ENCODE peak calls at places on chromosomes 4 and X, in eight cellular contexts. One of them, this sample, is unnamed.

GRCh38 chrX:129013574-129013973 is 509.7 kb downstream of the SMARCA1 start:
- DNase-seq in astrocyte: no peak
- DNase-seq in aorta: no peak
- DNase-seq in transverse colon: no peak
- DNase-seq in suprapubic skin: no peak
- DNase-seq in cardiac muscle cell: peak; percentile 18
- DNase-seq in lower lobe of right lung: no peak
- DNase-seq in Peyer's patch: no peak
- DNase-seq in this sample: no peak

GRCh38 chr4:161663844-161664243 is 500.0 kb downstream of the FSTL5 start:
- DNase-seq in suprapubic skin: no peak
- DNase-seq in transverse colon: no peak
- DNase-seq in aorta: peak; percentile 34
- DNase-seq in lower lobe of right lung: no peak
- DNase-seq in cardiac muscle cell: no peak
- DNase-seq in astrocyte: no peak
- DNase-seq in Peyer's patch: no peak
- DNase-seq in this sample: no peak

GRCh38 chr4:127631420-127631819 is 1.3 kb upstream of the INTU start:
- DNase-seq in lower lobe of right lung: no peak
- DNase-seq in astrocyte: no peak
- DNase-seq in aorta: no peak
- DNase-seq in transverse colon: no peak
- DNase-seq in suprapubic skin: no peak
- DNase-seq in cardiac muscle cell: no peak
- DNase-seq in Peyer's patch: no peak
- DNase-seq in this sample: no peak

GRCh38 chr4:41881931-41882621 is 53.2 kb upstream of the TMEM33 start:
- DNase-seq in transverse colon: no peak
- DNase-seq in lower lobe of right lung: no peak
- DNase-seq in cardiac muscle cell: no peak
- DNase-seq in astrocyte: no peak
- DNase-seq in Peyer's patch: no peak
- DNase-seq in aorta: peak; percentile 72
- DNase-seq in suprapubic skin: no peak
- DNase-seq in this sample: no peak

GRCh38 chr4:67996127-67996526 is 32.8 kb upstream of the TMPRSS11A start:
- DNase-seq in aorta: no peak
- DNase-seq in cardiac muscle cell: no peak
- DNase-seq in suprapubic skin: no peak
- DNase-seq in astrocyte: no peak
- DNase-seq in lower lobe of right lung: no peak
- DNase-seq in transverse colon: no peak
- DNase-seq in Peyer's patch: no peak
- DNase-seq in this sample: no peak

GRCh38 chr4:24794916-24795665 is at the start of gene SOD3:
- DNase-seq in cardiac muscle cell: peak; percentile 83
- DNase-seq in lower lobe of right lung: peak; percentile 85
- DNase-seq in suprapubic skin: peak; percentile 89
- DNase-seq in astrocyte: peak; percentile 88
- DNase-seq in Peyer's patch: peak; percentile 18
- DNase-seq in transverse colon: peak; percentile 82
- DNase-seq in aorta: peak; percentile 94
- DNase-seq in this sample: peak; percentile 91

GRCh38 chr4:10107111-10108091 is 9.2 kb downstream of the WDR1 start:
- DNase-seq in aorta: no peak
- DNase-seq in cardiac muscle cell: no peak
- DNase-seq in suprapubic skin: no peak
- DNase-seq in lower lobe of right lung: no peak
- DNase-seq in transverse colon: no peak
- DNase-seq in astrocyte: no peak
- DNase-seq in Peyer's patch: no peak
- DNase-seq in this sample: no peak

GRCh38 chr4:32858971-32859370 is 2138.8 kb downstream of the PCDH7 start:
- DNase-seq in astrocyte: peak; percentile 83
- DNase-seq in aorta: no peak
- DNase-seq in lower lobe of right lung: no peak
- DNase-seq in suprapubic skin: no peak
- DNase-seq in cardiac muscle cell: no peak
- DNase-seq in transverse colon: no peak
- DNase-seq in Peyer's patch: no peak
- DNase-seq in this sample: no peak

GRCh38 chr4:15004701-15005301 is 2.5 kb downstream of the CPEB2 start:
- DNase-seq in aorta: peak; percentile 95
- DNase-seq in cardiac muscle cell: peak; percentile 76
- DNase-seq in transverse colon: peak; percentile 91
- DNase-seq in lower lobe of right lung: peak; percentile 91
- DNase-seq in astrocyte: peak; percentile 60
- DNase-seq in Peyer's patch: peak; percentile 66
- DNase-seq in suprapubic skin: peak; percentile 93
- DNase-seq in this sample: peak; percentile 85

GRCh38 chr4:128658214-128658621 is 151.3 kb upstream of the JADE1 start:
- DNase-seq in Peyer's patch: no peak
- DNase-seq in astrocyte: no peak
- DNase-seq in aorta: no peak
- DNase-seq in suprapubic skin: no peak
- DNase-seq in lower lobe of right lung: no peak
- DNase-seq in cardiac muscle cell: no peak
- DNase-seq in transverse colon: no peak
- DNase-seq in this sample: no peak

GRCh38 chr4:185685804-185686203 is 126.2 kb downstream of the SORBS2 start:
- DNase-seq in aorta: no peak
- DNase-seq in Peyer's patch: no peak
- DNase-seq in cardiac muscle cell: no peak
- DNase-seq in lower lobe of right lung: no peak
- DNase-seq in transverse colon: no peak
- DNase-seq in suprapubic skin: no peak
- DNase-seq in astrocyte: no peak
- DNase-seq in this sample: no peak

GRCh38 chr4:82517043-82517442 is 44.7 kb downstream of the TMEM150C start:
- DNase-seq in suprapubic skin: no peak
- DNase-seq in cardiac muscle cell: no peak
- DNase-seq in aorta: no peak
- DNase-seq in astrocyte: peak; percentile 63
- DNase-seq in Peyer's patch: no peak
- DNase-seq in lower lobe of right lung: no peak
- DNase-seq in transverse colon: no peak
- DNase-seq in this sample: no peak

GRCh38 chrX:154724999-154725756 is 25.7 kb downstream of the GAB3 start:
- DNase-seq in suprapubic skin: no peak
- DNase-seq in astrocyte: no peak
- DNase-seq in lower lobe of right lung: no peak
- DNase-seq in transverse colon: no peak
- DNase-seq in cardiac muscle cell: no peak
- DNase-seq in aorta: no peak
- DNase-seq in Peyer's patch: no peak
- DNase-seq in this sample: no peak

GRCh38 chr4:101039367-101039766 is 308.0 kb downstream of the PPP3CA start:
- DNase-seq in astrocyte: no peak
- DNase-seq in suprapubic skin: no peak
- DNase-seq in aorta: no peak
- DNase-seq in lower lobe of right lung: no peak
- DNase-seq in transverse colon: no peak
- DNase-seq in cardiac muscle cell: no peak
- DNase-seq in Peyer's patch: no peak
- DNase-seq in this sample: no peak

GRCh38 chrX:40109288-40110008 is 11.7 kb upstream of the BCOR start:
- DNase-seq in aorta: peak; percentile 86
- DNase-seq in Peyer's patch: peak; percentile 54
- DNase-seq in astrocyte: no peak
- DNase-seq in transverse colon: peak; percentile 67
- DNase-seq in lower lobe of right lung: peak; percentile 73
- DNase-seq in cardiac muscle cell: peak; percentile 72
- DNase-seq in suprapubic skin: no peak
- DNase-seq in this sample: peak; percentile 82

GRCh38 chrX:3066555-3066954 is 25.3 kb downstream of the ARSF start:
- DNase-seq in lower lobe of right lung: no peak
- DNase-seq in Peyer's patch: no peak
- DNase-seq in cardiac muscle cell: no peak
- DNase-seq in aorta: no peak
- DNase-seq in suprapubic skin: no peak
- DNase-seq in astrocyte: peak; percentile 12
- DNase-seq in transverse colon: no peak
- DNase-seq in this sample: peak; percentile 78

GRCh38 chr4:156976147-156976546 is 4.5 kb upstream of the PDGFC start:
- DNase-seq in lower lobe of right lung: no peak
- DNase-seq in suprapubic skin: no peak
- DNase-seq in aorta: no peak
- DNase-seq in cardiac muscle cell: no peak
- DNase-seq in Peyer's patch: no peak
- DNase-seq in transverse colon: no peak
- DNase-seq in astrocyte: peak; percentile 90
- DNase-seq in this sample: no peak

GRCh38 chr4:54909964-54910363 is 215.4 kb downstream of the KDR start:
- DNase-seq in cardiac muscle cell: no peak
- DNase-seq in suprapubic skin: no peak
- DNase-seq in Peyer's patch: no peak
- DNase-seq in aorta: no peak
- DNase-seq in astrocyte: no peak
- DNase-seq in lower lobe of right lung: no peak
- DNase-seq in transverse colon: no peak
- DNase-seq in this sample: no peak

GRCh38 chrX:47030339-47030738 is 47.9 kb upstream of the RGN start:
- DNase-seq in lower lobe of right lung: no peak
- DNase-seq in transverse colon: no peak
- DNase-seq in Peyer's patch: no peak
- DNase-seq in aorta: no peak
- DNase-seq in cardiac muscle cell: peak; percentile 73
- DNase-seq in suprapubic skin: no peak
- DNase-seq in astrocyte: peak; percentile 27
- DNase-seq in this sample: no peak

GRCh38 chrX:13662537-13662841 is 9.5 kb downstream of the TCEANC start:
- DNase-seq in transverse colon: no peak
- DNase-seq in lower lobe of right lung: no peak
- DNase-seq in suprapubic skin: no peak
- DNase-seq in Peyer's patch: no peak
- DNase-seq in astrocyte: no peak
- DNase-seq in aorta: no peak
- DNase-seq in cardiac muscle cell: no peak
- DNase-seq in this sample: no peak

GRCh38 chr4:149987330-149987751 is 90.9 kb upstream of the DCLK2 start:
- DNase-seq in suprapubic skin: no peak
- DNase-seq in transverse colon: no peak
- DNase-seq in astrocyte: no peak
- DNase-seq in cardiac muscle cell: peak; percentile 31
- DNase-seq in aorta: no peak
- DNase-seq in Peyer's patch: no peak
- DNase-seq in lower lobe of right lung: no peak
- DNase-seq in this sample: peak; percentile 15

GRCh38 chrX:38868941-38869378 is 67.7 kb downstream of the MID1IP1 start:
- DNase-seq in cardiac muscle cell: no peak
- DNase-seq in lower lobe of right lung: no peak
- DNase-seq in aorta: no peak
- DNase-seq in astrocyte: peak; percentile 40
- DNase-seq in suprapubic skin: no peak
- DNase-seq in Peyer's patch: no peak
- DNase-seq in transverse colon: no peak
- DNase-seq in this sample: no peak

GRCh38 chrX:21943460-21944135 is 3.1 kb downstream of the SMS start:
- DNase-seq in cardiac muscle cell: no peak
- DNase-seq in astrocyte: peak; percentile 94
- DNase-seq in Peyer's patch: no peak
- DNase-seq in lower lobe of right lung: no peak
- DNase-seq in transverse colon: no peak
- DNase-seq in suprapubic skin: no peak
- DNase-seq in aorta: no peak
- DNase-seq in this sample: peak; percentile 12

GRCh38 chr4:119205690-119206089 is 6.8 kb upstream of the USP53 start:
- DNase-seq in astrocyte: no peak
- DNase-seq in aorta: no peak
- DNase-seq in Peyer's patch: no peak
- DNase-seq in transverse colon: no peak
- DNase-seq in lower lobe of right lung: no peak
- DNase-seq in cardiac muscle cell: no peak
- DNase-seq in suprapubic skin: no peak
- DNase-seq in this sample: no peak
- H3K27ac ChIP-seq in astrocyte: no peak overlapping the region
- H3K27ac ChIP-seq in aorta: no peak overlapping the region
- H3K27ac ChIP-seq in Peyer's patch: no peak overlapping the region
- H3K27ac ChIP-seq in transverse colon: no peak overlapping the region
- H3K27ac ChIP-seq in lower lobe of right lung: no peak overlapping the region
- H3K27ac ChIP-seq in cardiac muscle cell: no peak overlapping the region
- H3K27ac ChIP-seq in suprapubic skin: peak overlapping the region; percentile 50
- H3K27ac ChIP-seq in this sample: no peak overlapping the region

GRCh38 chr4:25810016-25810415 is 52.8 kb downstream of the SEL1L3 start:
- DNase-seq in transverse colon: no peak
- DNase-seq in astrocyte: no peak
- DNase-seq in suprapubic skin: no peak
- DNase-seq in cardiac muscle cell: no peak
- DNase-seq in lower lobe of right lung: no peak
- DNase-seq in Peyer's patch: no peak
- DNase-seq in aorta: no peak
- DNase-seq in this sample: no peak
- H3K4me1 ChIP-seq in transverse colon: no peaks in the 10 kb centered on the region
- H3K4me1 ChIP-seq in astrocyte: peaks cover 37% of the 10 kb centered on the region
- H3K4me1 ChIP-seq in suprapubic skin: no peaks in the 10 kb centered on the region
- H3K4me1 ChIP-seq in cardiac muscle cell: peaks cover 9% of the 10 kb centered on the region
- H3K4me1 ChIP-seq in lower lobe of right lung: peaks cover 14% of the 10 kb centered on the region
- H3K4me1 ChIP-seq in Peyer's patch: no peaks in the 10 kb centered on the region
- H3K4me1 ChIP-seq in aorta: no peaks in the 10 kb centered on the region
- H3K4me1 ChIP-seq in this sample: peaks cover 9% of the 10 kb centered on the region

GRCh38 chr4:20158195-20158594 is 93.5 kb upstream of the SLIT2 start:
- DNase-seq in Peyer's patch: no peak
- DNase-seq in cardiac muscle cell: no peak
- DNase-seq in astrocyte: no peak
- DNase-seq in aorta: no peak
- DNase-seq in suprapubic skin: no peak
- DNase-seq in lower lobe of right lung: no peak
- DNase-seq in transverse colon: no peak
- DNase-seq in this sample: no peak
- H3K9me3 ChIP-seq in Peyer's patch: no peaks in the 10 kb centered on the region
- H3K9me3 ChIP-seq in cardiac muscle cell: no peaks in the 10 kb centered on the region
- H3K9me3 ChIP-seq in astrocyte: no peaks in the 10 kb centered on the region
- H3K9me3 ChIP-seq in aorta: peaks cover 2% of the 10 kb centered on the region
- H3K9me3 ChIP-seq in suprapubic skin: no peaks in the 10 kb centered on the region
- H3K9me3 ChIP-seq in lower lobe of right lung: no peaks in the 10 kb centered on the region
- H3K9me3 ChIP-seq in transverse colon: no peaks in the 10 kb centered on the region
- H3K9me3 ChIP-seq in this sample: no peaks in the 10 kb centered on the region

DNA sequence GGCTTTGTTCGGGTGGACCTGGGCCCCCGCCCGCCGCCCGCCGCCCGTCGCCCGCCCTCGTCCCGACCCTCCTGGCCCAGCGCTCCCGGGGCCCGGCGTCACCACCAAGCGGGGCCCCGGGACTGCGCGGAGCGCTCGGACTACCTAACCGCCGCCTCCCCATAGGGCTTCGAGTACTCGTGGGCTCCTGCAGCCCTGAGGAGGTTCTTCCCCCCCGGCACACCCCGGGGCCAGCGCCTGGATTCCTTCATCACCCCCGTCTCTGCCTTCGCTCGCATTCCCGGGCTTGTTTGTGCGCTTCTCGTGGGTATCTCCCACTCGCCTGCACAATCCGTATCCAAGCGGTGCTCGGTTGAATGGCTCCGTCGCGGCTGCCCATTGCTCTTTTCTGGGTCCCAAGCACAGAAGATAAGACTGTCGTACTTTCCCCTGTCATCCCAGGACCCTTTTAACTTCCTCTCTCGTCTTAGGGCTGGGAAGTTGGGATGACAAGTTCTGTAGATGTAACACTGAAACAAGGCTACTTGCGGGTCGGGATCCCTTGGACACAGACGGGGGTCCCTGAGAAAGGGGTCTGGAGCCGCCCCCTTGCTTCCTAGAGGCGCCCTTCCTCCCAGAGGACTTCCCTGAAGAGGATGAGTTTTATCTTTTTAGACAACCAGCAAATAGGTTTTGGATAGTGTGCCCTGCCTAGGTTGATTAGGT is 560 bp downstream of the MOB1B start:
- DNase-seq in cardiac muscle cell: no peak
- DNase-seq in astrocyte: no peak
- DNase-seq in suprapubic skin: peak; percentile 80
- DNase-seq in Peyer's patch: no peak
- DNase-seq in transverse colon: no peak
- DNase-seq in lower lobe of right lung: no peak
- DNase-seq in aorta: no peak
- DNase-seq in this sample: no peak
- H3K27ac ChIP-seq in cardiac muscle cell: peak overlapping the region; percentile 93
- H3K27ac ChIP-seq in astrocyte: peak overlapping the region; percentile 85
- H3K27ac ChIP-seq in suprapubic skin: peak overlapping the region; percentile 83
- H3K27ac ChIP-seq in Peyer's patch: peak overlapping the region; percentile 75
- H3K27ac ChIP-seq in transverse colon: peak overlapping the region; percentile 90
- H3K27ac ChIP-seq in lower lobe of right lung: peak overlapping the region; percentile 86
- H3K27ac ChIP-seq in aorta: no peak overlapping the region
- H3K27ac ChIP-seq in this sample: peak overlapping the region; percentile 40